ENCODE peak calls at places on chromosomes 4 and X, in seven cellular contexts. K is fibroblast of villous mesenchyme, U is IMR-90, D is mammary epithelial cell, B is WERI-Rb-1, P is fibroblast of mammary gland, L is retinal pigment epithelial cell. W is an unnamed sample.

GRCh38 chr4:152992027-152992426 is 55.9 kb downstream of the FHDC1 start:
- DNase-seq in K (no peak), U (no peak), D (peak; percentile 97), B (no peak), P (no peak), L (no peak), W (no peak)

GRCh38 chrX:55163171-55163570 is 57.0 kb upstream of the PAGE5 start:
- DNase-seq in K (no peak), U (no peak), D (no peak), B (no peak), P (no peak), L (no peak), W (no peak)

GRCh38 chrX:150625875-150626274 is 57.5 kb downstream of the MTM1 start:
- DNase-seq in K (no peak), U (no peak), D (no peak), B (no peak), P (no peak), L (no peak), W (no peak)

GRCh38 chr4:152690706-152691651 is 11.2 kb upstream of the TMEM154 start:
- DNase-seq in K (no peak), U (no peak), D (no peak), B (no peak), P (no peak), L (no peak), W (peak; percentile 4)

GRCh38 chrX:107712231-107713204 is 63.1 kb downstream of the TSC22D3 start:
- DNase-seq in K (peak; percentile 77), U (peak; percentile 21), D (peak; percentile 19), B (no peak), P (peak; percentile 86), L (no peak), W (peak; percentile 78)

GRCh38 chrX:36978886-36979285 is 29.3 kb upstream of the FAM47C start:
- DNase-seq in K (no peak), U (peak; percentile 1), D (peak; percentile 31), B (no peak), P (peak; percentile 54), L (no peak), W (no peak)

GRCh38 chrX:120773801-120774200 is 101.9 kb downstream of the CT47B1 start:
- DNase-seq in K (no peak), U (no peak), D (no peak), B (no peak), P (no peak), L (no peak), W (no peak)

GRCh38 chrX:105495376-105495775 is 274.9 kb upstream of the TEX13A start:
- DNase-seq in K (no peak), U (no peak), D (no peak), B (no peak), P (peak; percentile 13), L (no peak), W (no peak)

GRCh38 chrX:134324359-134324758 is 87.4 kb downstream of the CCDC160 start:
- DNase-seq in K (no peak), U (no peak), D (no peak), B (no peak), P (no peak), L (no peak), W (no peak)

GRCh38 chr4:183411291-183411861 is 33.1 kb upstream of the CDKN2AIP start:
- DNase-seq in K (no peak), U (peak; percentile 67), D (peak; percentile 61), B (no peak), P (no peak), L (no peak), W (no peak)

GRCh38 chr4:54085284-54085683 is 14.7 kb upstream of the GSX2 start:
- DNase-seq in K (peak; percentile 71), U (peak; percentile 92), D (peak; percentile 93), B (no peak), P (peak; percentile 97), L (no peak), W (peak; percentile 84)

GRCh38 chr4:181272427-181272826 is 970.8 kb upstream of the TENM3 start:
- DNase-seq in K (no peak), U (no peak), D (no peak), B (no peak), P (no peak), L (no peak), W (no peak)

GRCh38 chrX:23820235-23820782 is 37.3 kb downstream of the SAT1 start:
- DNase-seq in K (peak; percentile 28), U (no peak), D (peak; percentile 56), B (no peak), P (no peak), L (no peak), W (no peak)

GRCh38 chr4:122218762-122219161 is 66.6 kb downstream of the BLTP1 start:
- DNase-seq in K (peak; percentile 9), U (peak; percentile 7), D (no peak), B (no peak), P (peak; percentile 14), L (no peak), W (peak; percentile 20)

GRCh38 chrX:19810370-19810769 is 77.0 kb downstream of the SH3KBP1 start:
- DNase-seq in K (peak; percentile 13), U (no peak), D (no peak), B (no peak), P (no peak), L (no peak), W (no peak)

DNA sequence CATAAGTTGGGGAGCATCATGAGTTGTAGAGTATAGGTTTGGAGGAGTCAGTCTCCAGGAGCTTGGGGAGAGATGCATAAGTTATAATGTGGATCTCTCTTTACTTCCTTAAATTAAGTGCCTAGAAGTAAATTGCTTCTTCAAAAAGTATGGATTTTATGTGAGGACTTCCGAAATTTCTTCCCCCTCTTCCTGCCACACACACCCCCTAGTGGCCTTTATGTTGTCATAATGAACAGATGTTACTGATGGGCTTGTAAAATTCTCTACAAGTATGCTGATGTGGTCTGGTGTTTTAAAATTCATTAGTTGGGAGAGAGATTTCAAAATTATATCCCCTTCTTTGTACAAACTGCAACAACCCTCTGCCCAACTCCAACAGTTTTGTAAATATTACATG is 2.3 kb upstream of the METTL14 start:
- DNase-seq in K (peak; percentile 45), U (peak; percentile 41), D (peak; percentile 5), B (no peak), P (peak; percentile 47), L (no peak), W (peak; percentile 54)
- H3K4me3 ChIP-seq in K (no peak overlapping the region), U (no peak overlapping the region), D (no peak overlapping the region), B (no peak overlapping the region), P (no peak overlapping the region), L (no peak overlapping the region), W (no peak overlapping the region)

GRCh38 chr4:169773889-169774288 is 16.1 kb upstream of the HPF1 start:
- DNase-seq in K (no peak), U (no peak), D (no peak), B (no peak), P (no peak), L (no peak), W (no peak)

GRCh38 chr4:169770411-169770810 is 12.7 kb upstream of the HPF1 start:
- DNase-seq in K (peak; percentile 61), U (no peak), D (no peak), B (no peak), P (peak; percentile 5), L (no peak), W (no peak)

DNA sequence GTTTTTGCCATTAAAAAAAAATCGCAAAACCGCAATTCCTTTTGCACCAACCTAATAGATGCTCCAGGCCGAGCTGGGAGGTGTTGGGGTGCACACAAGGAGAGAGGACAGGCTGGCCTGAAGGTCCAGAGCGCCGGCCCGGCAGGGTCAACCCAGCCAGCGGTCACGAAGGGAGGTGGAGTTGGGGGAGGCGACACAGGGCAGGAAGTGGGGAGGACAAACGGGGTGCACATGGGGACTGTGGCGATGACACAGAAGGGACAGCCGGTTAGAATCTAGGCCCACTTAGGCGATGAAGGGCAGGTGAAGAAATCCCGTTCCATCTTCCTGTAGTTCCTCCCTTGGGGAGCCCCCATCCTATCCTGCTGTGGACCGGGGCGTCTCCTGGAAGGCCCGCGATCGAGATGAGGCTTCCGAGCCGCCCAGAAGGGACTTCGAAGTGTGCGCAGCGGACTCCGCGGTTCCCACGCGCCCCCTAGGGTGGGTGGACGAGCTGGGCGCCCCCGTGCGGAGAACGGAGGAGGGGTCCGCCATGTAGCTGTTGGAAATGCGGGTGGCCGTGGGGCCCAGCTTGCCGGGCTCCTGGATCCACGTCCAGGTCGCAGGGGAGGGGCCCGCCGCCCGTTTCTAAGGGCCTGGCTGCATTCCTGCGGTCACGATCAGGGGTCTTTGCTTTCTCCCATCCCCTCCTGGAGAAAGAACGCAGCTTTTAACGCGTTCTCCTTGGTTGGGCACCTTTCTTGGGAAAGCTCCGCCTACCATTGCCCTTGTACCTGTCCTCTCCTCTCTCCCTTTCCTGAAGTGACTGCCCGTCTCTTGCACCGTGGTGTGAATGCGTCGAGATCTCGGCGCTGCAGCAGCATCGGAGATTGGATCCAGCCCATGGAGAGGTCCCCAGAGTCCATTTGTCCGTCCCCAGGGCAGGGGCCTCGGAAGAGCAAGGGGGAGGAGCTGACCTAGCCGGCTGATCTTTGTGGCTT is 17.0 kb upstream of the HPF1 start:
- DNase-seq in K (peak; percentile 20), U (no peak), D (no peak), B (no peak), P (no peak), L (no peak), W (peak; percentile 34)
- TF ChIP-seq CTCF in K (peak; percentile 50), U (peak; percentile 19), D (no peak), B (no peak), P (no peak), L (peak; percentile 54), W (peak; percentile 31)

GRCh38 chrX:139290310-139290709 is 240.2 kb upstream of the F9 start:
- DNase-seq in K (no peak), U (no peak), D (peak; percentile 21), B (no peak), P (peak; percentile 25), L (no peak), W (no peak)
- H3K4me3 ChIP-seq in K (no peak overlapping the region), U (no peak overlapping the region), D (no peak overlapping the region), B (no peak overlapping the region), P (no peak overlapping the region), L (no peak overlapping the region), W (no peak overlapping the region)

GRCh38 chr4:133081246-133081645 is 67.8 kb upstream of the PCDH10 start:
- DNase-seq in K (no peak), U (no peak), D (no peak), B (no peak), P (no peak), L (no peak), W (no peak)
- TF ChIP-seq CTCF in K (no peak), U (no peak), D (no peak), B (no peak), P (no peak), L (peak; percentile 7), W (no peak)